ENCODE peak calls at places on chromosomes 12 and 14, in five cellular contexts. One of them, this sample, is unnamed.

GRCh38 chr14:76715102-76715926 is 46.0 kb upstream of the VASH1 start:
- DNase-seq in A549: no peak
- DNase-seq in transverse colon: no peak
- DNase-seq in sigmoid colon: no peak
- DNase-seq in GM12878: no peak
- DNase-seq in this sample: no peak

GRCh38 chr14:103894034-103894722 is 34.1 kb upstream of the TDRD9 start:
- DNase-seq in sigmoid colon: no peak
- DNase-seq in A549: no peak
- DNase-seq in GM12878: no peak
- DNase-seq in transverse colon: no peak
- DNase-seq in this sample: no peak

GRCh38 chr12:59389968-59390576 is 205.8 kb upstream of the SLC16A7 start:
- DNase-seq in GM12878: no peak
- DNase-seq in A549: no peak
- DNase-seq in sigmoid colon: no peak
- DNase-seq in transverse colon: no peak
- DNase-seq in this sample: no peak

GRCh38 chr14:81209187-81209836 is 11.4 kb downstream of the GTF2A1 start:
- DNase-seq in A549: no peak
- DNase-seq in sigmoid colon: no peak
- DNase-seq in transverse colon: no peak
- DNase-seq in GM12878: peak
- DNase-seq in this sample: no peak

GRCh38 chr14:37641117-37641516 is 45.7 kb downstream of the TTC6 start:
- DNase-seq in GM12878: no peak
- DNase-seq in transverse colon: no peak
- DNase-seq in sigmoid colon: no peak
- DNase-seq in A549: no peak
- DNase-seq in this sample: no peak

GRCh38 chr14:77902806-77903205 is 102.9 kb downstream of the ADCK1 start:
- DNase-seq in A549: no peak
- DNase-seq in sigmoid colon: no peak
- DNase-seq in transverse colon: no peak
- DNase-seq in GM12878: no peak
- DNase-seq in this sample: no peak

GRCh38 chr14:101035466-101036225 is 132.1 kb upstream of the RTL1 start:
- DNase-seq in A549: no peak
- DNase-seq in transverse colon: no peak
- DNase-seq in GM12878: no peak
- DNase-seq in sigmoid colon: peak
- DNase-seq in this sample: peak

GRCh38 chr12:106205208-106206069 is 42.4 kb downstream of the CKAP4 start:
- DNase-seq in GM12878: no peak
- DNase-seq in transverse colon: no peak
- DNase-seq in A549: no peak
- DNase-seq in sigmoid colon: no peak
- DNase-seq in this sample: no peak

GRCh38 chr14:86057018-86057667 is 527.2 kb downstream of the FLRT2 start:
- DNase-seq in A549: no peak
- DNase-seq in sigmoid colon: no peak
- DNase-seq in transverse colon: no peak
- DNase-seq in GM12878: no peak
- DNase-seq in this sample: peak

GRCh38 chr12:87086118-87086891 is 830.1 kb upstream of the MGAT4C start:
- DNase-seq in GM12878: no peak
- DNase-seq in A549: no peak
- DNase-seq in sigmoid colon: no peak
- DNase-seq in transverse colon: no peak
- DNase-seq in this sample: no peak

GRCh38 chr12:44873898-44874297 is 2.2 kb downstream of the NELL2 start:
- DNase-seq in transverse colon: no peak
- DNase-seq in GM12878: no peak
- DNase-seq in A549: no peak
- DNase-seq in sigmoid colon: no peak
- DNase-seq in this sample: no peak

GRCh38 chr14:55731881-55732498 is 152.0 kb downstream of the KTN1 start:
- DNase-seq in sigmoid colon: no peak
- DNase-seq in transverse colon: peak
- DNase-seq in A549: no peak
- DNase-seq in GM12878: no peak
- DNase-seq in this sample: peak

DNA sequence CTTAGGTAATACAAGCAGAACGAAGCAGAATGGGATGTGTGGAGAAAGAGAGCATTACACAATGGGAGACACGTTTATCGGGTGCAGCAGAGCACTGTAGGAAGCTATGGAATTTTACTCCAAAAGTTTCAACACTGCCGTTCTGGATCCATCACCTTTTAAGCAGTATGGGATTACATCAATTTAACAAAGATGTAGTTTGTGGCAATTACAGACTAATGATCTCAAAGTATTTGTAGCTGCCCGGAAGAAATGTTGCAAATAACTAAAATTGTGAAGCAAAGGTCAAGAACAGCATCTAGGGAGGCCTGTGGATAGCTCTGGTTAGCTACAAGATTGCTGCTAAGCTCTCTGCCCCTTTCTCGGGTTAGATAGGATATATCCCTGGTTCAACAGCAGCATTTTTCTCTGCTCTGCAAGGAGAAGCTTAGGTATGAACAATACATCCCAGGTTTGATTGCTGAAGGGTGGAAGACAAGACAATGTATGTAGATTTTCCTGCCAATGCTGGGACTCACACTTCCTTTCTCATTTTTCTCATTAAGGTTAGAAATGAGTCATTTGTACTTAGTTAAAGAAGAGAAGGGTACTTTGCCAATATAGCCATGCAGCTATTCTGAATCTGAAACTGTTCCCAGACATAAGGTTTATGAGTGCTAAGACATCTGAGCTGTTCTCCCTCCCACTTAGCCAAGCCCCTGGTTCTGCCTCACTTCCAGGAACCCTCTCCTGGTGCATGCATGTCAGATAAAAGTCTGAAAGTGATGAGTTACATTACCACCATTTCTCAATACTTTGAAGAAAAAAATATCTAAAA is 75.0 kb upstream of the HIF1A start:
- DNase-seq in transverse colon: no peak
- DNase-seq in GM12878: peak
- DNase-seq in sigmoid colon: no peak
- DNase-seq in A549: no peak
- DNase-seq in this sample: no peak
- TF ChIP-seq POLR2A in transverse colon: no peak
- TF ChIP-seq POLR2A in GM12878: no peak
- TF ChIP-seq POLR2A in sigmoid colon: no peak
- TF ChIP-seq POLR2A in A549: no peak
- TF ChIP-seq POLR2A in this sample: no peak

GRCh38 chr12:539540-540310 is 80.0 kb downstream of the B4GALNT3 start:
- DNase-seq in GM12878: no peak
- DNase-seq in sigmoid colon: no peak
- DNase-seq in A549: no peak
- DNase-seq in transverse colon: no peak
- DNase-seq in this sample: no peak

GRCh38 chr12:535396-535795 is 75.7 kb downstream of the B4GALNT3 start:
- DNase-seq in GM12878: no peak
- DNase-seq in transverse colon: no peak
- DNase-seq in sigmoid colon: no peak
- DNase-seq in A549: no peak
- DNase-seq in this sample: no peak

GRCh38 chr12:536751-537150 is 77.0 kb downstream of the B4GALNT3 start:
- DNase-seq in transverse colon: no peak
- DNase-seq in GM12878: no peak
- DNase-seq in sigmoid colon: no peak
- DNase-seq in A549: no peak
- DNase-seq in this sample: no peak

GRCh38 chr12:538731-539539 is 79.2 kb downstream of the B4GALNT3 start:
- DNase-seq in GM12878: no peak
- DNase-seq in sigmoid colon: no peak
- DNase-seq in A549: no peak
- DNase-seq in transverse colon: peak
- DNase-seq in this sample: peak

GRCh38 chr12:537772-538171 is 78.0 kb downstream of the B4GALNT3 start:
- DNase-seq in transverse colon: peak
- DNase-seq in GM12878: no peak
- DNase-seq in A549: no peak
- DNase-seq in sigmoid colon: no peak
- DNase-seq in this sample: no peak
- TF ChIP-seq EP300 in transverse colon: peak
- TF ChIP-seq EP300 in GM12878: no peak
- TF ChIP-seq EP300 in A549: no peak
- TF ChIP-seq EP300 in sigmoid colon: no peak
- TF ChIP-seq EP300 in this sample: no peak

GRCh38 chr14:102594514-102595175 is 2.2 kb downstream of the RCOR1 start:
- DNase-seq in A549: peak
- DNase-seq in GM12878: peak
- DNase-seq in sigmoid colon: peak
- DNase-seq in transverse colon: peak
- DNase-seq in this sample: peak
- H3K4me3 ChIP-seq in A549: peak
- H3K4me3 ChIP-seq in GM12878: peak
- H3K4me3 ChIP-seq in sigmoid colon: peak
- H3K4me3 ChIP-seq in transverse colon: peak
- H3K4me3 ChIP-seq in this sample: peak

DNA sequence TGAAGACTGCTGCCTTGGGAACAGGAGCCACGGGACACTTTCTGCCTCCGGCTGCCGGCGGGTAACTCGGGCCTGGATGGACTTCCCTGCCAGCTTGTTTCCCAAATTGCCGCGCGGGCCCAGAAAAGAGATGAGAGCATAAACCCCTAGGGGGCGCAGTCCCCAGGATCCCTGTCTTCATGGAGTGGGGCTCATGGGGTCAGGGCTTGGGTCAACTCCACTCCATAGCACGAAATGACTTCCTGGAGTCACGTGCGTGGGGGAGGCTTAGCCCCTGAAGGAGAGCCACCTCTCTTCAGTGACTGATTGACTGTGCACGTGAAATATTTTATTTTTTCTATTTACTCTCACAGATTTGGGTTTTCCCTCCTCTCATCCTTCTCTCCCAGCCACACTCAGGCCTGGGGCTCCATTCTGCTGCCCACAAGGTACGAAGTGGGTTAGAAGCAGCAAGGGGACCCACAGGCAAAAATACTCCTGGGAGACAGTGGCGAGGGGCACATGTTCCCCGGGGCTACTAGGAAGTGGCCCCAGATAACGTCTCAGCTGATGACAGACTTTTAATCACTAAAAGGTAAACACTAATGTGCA is 10.0 kb downstream of the PGF start:
- DNase-seq in GM12878: no peak
- DNase-seq in A549: peak
- DNase-seq in sigmoid colon: peak
- DNase-seq in transverse colon: peak
- DNase-seq in this sample: no peak
- TF ChIP-seq POLR2A in GM12878: no peak
- TF ChIP-seq POLR2A in A549: no peak
- TF ChIP-seq POLR2A in sigmoid colon: no peak
- TF ChIP-seq POLR2A in transverse colon: no peak
- TF ChIP-seq POLR2A in this sample: no peak

GRCh38 chr12:31737763-31738162 is 8.9 kb upstream of the AMN1 start:
- DNase-seq in sigmoid colon: no peak
- DNase-seq in GM12878: no peak
- DNase-seq in A549: no peak
- DNase-seq in transverse colon: no peak
- DNase-seq in this sample: no peak

GRCh38 chr12:31732926-31733548 is 4.2 kb upstream of the AMN1 start:
- DNase-seq in sigmoid colon: no peak
- DNase-seq in GM12878: peak
- DNase-seq in A549: peak
- DNase-seq in transverse colon: no peak
- DNase-seq in this sample: no peak

GRCh38 chr12:31737345-31737744 is 8.5 kb upstream of the AMN1 start:
- DNase-seq in GM12878: no peak
- DNase-seq in sigmoid colon: no peak
- DNase-seq in A549: no peak
- DNase-seq in transverse colon: no peak
- DNase-seq in this sample: no peak

GRCh38 chr12:31740618-31741017 is 11.8 kb upstream of the AMN1 start:
- DNase-seq in sigmoid colon: no peak
- DNase-seq in transverse colon: no peak
- DNase-seq in A549: no peak
- DNase-seq in GM12878: no peak
- DNase-seq in this sample: no peak

GRCh38 chr12:31736472-31736871 is 7.7 kb upstream of the AMN1 start:
- DNase-seq in A549: no peak
- DNase-seq in transverse colon: no peak
- DNase-seq in GM12878: no peak
- DNase-seq in sigmoid colon: no peak
- DNase-seq in this sample: no peak
- TF ChIP-seq EP300 in A549: no peak
- TF ChIP-seq EP300 in transverse colon: no peak
- TF ChIP-seq EP300 in GM12878: no peak
- TF ChIP-seq EP300 in sigmoid colon: no peak
- TF ChIP-seq EP300 in this sample: no peak

GRCh38 chr12:118360785-118361404 is 11.8 kb downstream of the TAOK3 start:
- DNase-seq in sigmoid colon: no peak
- DNase-seq in transverse colon: no peak
- DNase-seq in A549: no peak
- DNase-seq in GM12878: no peak
- DNase-seq in this sample: no peak
- H3K4me3 ChIP-seq in sigmoid colon: no peak
- H3K4me3 ChIP-seq in transverse colon: no peak
- H3K4me3 ChIP-seq in A549: no peak
- H3K4me3 ChIP-seq in GM12878: no peak
- H3K4me3 ChIP-seq in this sample: no peak

This sample was measured in tibial nerve.